ENCODE peak calls at places on chromosomes 7 and 10, in four cellular contexts. S is cardiac muscle cell; B is AG04449; K is CD4-positive, alpha-beta T cell. Q is an unnamed sample.

GRCh38 chr7:78620931-78621330 is 822.4 kb downstream of the PHTF2 start:
- DNase-seq in K (no peak), S (peak), B (no peak), Q (no peak)

GRCh38 chr7:84393776-84394175 is 199.2 kb upstream of the SEMA3A start:
- DNase-seq in S (no peak), K (no peak), B (peak), Q (no peak)

GRCh38 chr7:4838626-4839334 is 23.1 kb downstream of the PAPOLB start:
- DNase-seq in S (no peak), B (no peak), K (no peak), Q (no peak)

GRCh38 chr7:28956608-28957063 is 1.5 kb downstream of the TRIL start:
- DNase-seq in K (no peak), S (peak), B (no peak), Q (no peak)

GRCh38 chr10:77416327-77417135 is 221.1 kb downstream of the KCNMA1 start:
- DNase-seq in B (peak), S (no peak), K (no peak), Q (peak)

GRCh38 chr10:118745056-118745455 is 9.7 kb downstream of the CACUL1 start:
- DNase-seq in B (no peak), S (no peak), K (no peak), Q (no peak)

GRCh38 chr10:93804200-93804599 is 46.5 kb downstream of the LGI1 start:
- DNase-seq in S (no peak), B (no peak), K (no peak), Q (no peak)

GRCh38 chr10:84095821-84096497 is 43.4 kb upstream of the GHITM start:
- DNase-seq in B (no peak), K (no peak), S (no peak), Q (no peak)

GRCh38 chr10:80154626-80154977 is 22.1 kb downstream of the PLAC9 start:
- DNase-seq in S (no peak), K (no peak), B (no peak), Q (no peak)

GRCh38 chr10:7033031-7033430 is 377.8 kb downstream of the SFMBT2 start:
- DNase-seq in B (no peak), S (no peak), K (no peak), Q (no peak)

GRCh38 chr10:25036381-25036780 is 20.0 kb downstream of the THNSL1 start:
- DNase-seq in B (no peak), S (no peak), K (no peak), Q (no peak)

GRCh38 chr10:30775779-30776591 is 146.4 kb upstream of the LYZL2 start:
- DNase-seq in S (no peak), K (no peak), B (no peak), Q (peak)

GRCh38 chr10:4344544-4344994 is 481.4 kb upstream of the AKR1E2 start:
- DNase-seq in S (peak), K (no peak), B (peak), Q (peak)

GRCh38 chr10:119505131-119505551 is 37.4 kb downstream of the RGS10 start:
- DNase-seq in K (no peak), S (no peak), B (no peak), Q (no peak)